ENCODE peak calls at places on chromosomes 7 and 10, in ten cellular contexts. One of them, this sample, is unnamed.

GRCh38 chr10:49418328-49418727 is 22.4 kb upstream of the DRGX start:
- DNase-seq in GM13976: no peak
- DNase-seq in MM.1S: no peak
- DNase-seq in right lobe of liver: no peak
- DNase-seq in psoas muscle: no peak
- DNase-seq in brain microvascular endothelial cell: no peak
- DNase-seq in Panc1: no peak
- DNase-seq in spleen: no peak
- DNase-seq in stomach: no peak
- DNase-seq in adrenal gland: no peak
- DNase-seq in this sample: no peak

GRCh38 chr7:148337566-148337965 is 253.0 kb upstream of the C7orf33 start:
- DNase-seq in MM.1S: no peak
- DNase-seq in right lobe of liver: no peak
- DNase-seq in brain microvascular endothelial cell: no peak
- DNase-seq in spleen: no peak
- DNase-seq in GM13976: no peak
- DNase-seq in stomach: no peak
- DNase-seq in Panc1: no peak
- DNase-seq in psoas muscle: no peak
- DNase-seq in adrenal gland: no peak
- DNase-seq in this sample: no peak

GRCh38 chr7:55127622-55128081 is 108.8 kb downstream of the EGFR start:
- DNase-seq in MM.1S: no peak
- DNase-seq in Panc1: no peak
- DNase-seq in stomach: no peak
- DNase-seq in right lobe of liver: no peak
- DNase-seq in adrenal gland: no peak
- DNase-seq in spleen: no peak
- DNase-seq in GM13976: no peak
- DNase-seq in psoas muscle: no peak
- DNase-seq in brain microvascular endothelial cell: peak; percentile 83
- DNase-seq in this sample: peak; percentile 78

GRCh38 chr7:134932707-134933370 is 53.5 kb upstream of the AGBL3 start:
- DNase-seq in right lobe of liver: no peak
- DNase-seq in MM.1S: peak; percentile 50
- DNase-seq in spleen: no peak
- DNase-seq in psoas muscle: no peak
- DNase-seq in adrenal gland: no peak
- DNase-seq in Panc1: no peak
- DNase-seq in brain microvascular endothelial cell: peak; percentile 92
- DNase-seq in stomach: no peak
- DNase-seq in GM13976: no peak
- DNase-seq in this sample: no peak

GRCh38 chr10:9096288-9096687 is 1041.8 kb downstream of the GATA3 start:
- DNase-seq in psoas muscle: no peak
- DNase-seq in GM13976: no peak
- DNase-seq in spleen: no peak
- DNase-seq in stomach: no peak
- DNase-seq in adrenal gland: no peak
- DNase-seq in brain microvascular endothelial cell: no peak
- DNase-seq in Panc1: no peak
- DNase-seq in MM.1S: no peak
- DNase-seq in right lobe of liver: no peak
- DNase-seq in this sample: no peak

GRCh38 chr7:128974241-128974934 is 36.7 kb downstream of the IRF5 start:
- DNase-seq in spleen: no peak
- DNase-seq in adrenal gland: no peak
- DNase-seq in brain microvascular endothelial cell: peak; percentile 44
- DNase-seq in stomach: no peak
- DNase-seq in Panc1: no peak
- DNase-seq in GM13976: no peak
- DNase-seq in right lobe of liver: no peak
- DNase-seq in MM.1S: no peak
- DNase-seq in psoas muscle: no peak
- DNase-seq in this sample: no peak

GRCh38 chr7:92058040-92058439 is 76.2 kb downstream of the CYP51A1 start:
- DNase-seq in adrenal gland: no peak
- DNase-seq in stomach: no peak
- DNase-seq in MM.1S: peak; percentile 29
- DNase-seq in spleen: no peak
- DNase-seq in brain microvascular endothelial cell: no peak
- DNase-seq in Panc1: no peak
- DNase-seq in psoas muscle: no peak
- DNase-seq in GM13976: no peak
- DNase-seq in right lobe of liver: no peak
- DNase-seq in this sample: no peak

GRCh38 chr10:109205929-109206585 is 717.3 kb downstream of the XPNPEP1 start:
- DNase-seq in stomach: no peak
- DNase-seq in GM13976: no peak
- DNase-seq in right lobe of liver: no peak
- DNase-seq in adrenal gland: no peak
- DNase-seq in MM.1S: no peak
- DNase-seq in psoas muscle: no peak
- DNase-seq in spleen: no peak
- DNase-seq in brain microvascular endothelial cell: peak; percentile 58
- DNase-seq in Panc1: peak; percentile 13
- DNase-seq in this sample: no peak

GRCh38 chr7:158479680-158480025 is 108.0 kb downstream of the PTPRN2 start:
- DNase-seq in right lobe of liver: no peak
- DNase-seq in Panc1: no peak
- DNase-seq in GM13976: no peak
- DNase-seq in psoas muscle: no peak
- DNase-seq in adrenal gland: no peak
- DNase-seq in spleen: no peak
- DNase-seq in brain microvascular endothelial cell: no peak
- DNase-seq in MM.1S: no peak
- DNase-seq in stomach: no peak
- DNase-seq in this sample: no peak

GRCh38 chr7:27774717-27775328 is 34.9 kb downstream of the TAX1BP1 start:
- DNase-seq in MM.1S: no peak
- DNase-seq in right lobe of liver: no peak
- DNase-seq in Panc1: peak; percentile 13
- DNase-seq in psoas muscle: no peak
- DNase-seq in adrenal gland: no peak
- DNase-seq in spleen: no peak
- DNase-seq in stomach: no peak
- DNase-seq in brain microvascular endothelial cell: peak; percentile 21
- DNase-seq in GM13976: no peak
- DNase-seq in this sample: peak; percentile 48

GRCh38 chr10:129020621-129021020 is 446.4 kb upstream of the MGMT start:
- DNase-seq in Panc1: no peak
- DNase-seq in psoas muscle: no peak
- DNase-seq in adrenal gland: no peak
- DNase-seq in brain microvascular endothelial cell: no peak
- DNase-seq in GM13976: no peak
- DNase-seq in spleen: no peak
- DNase-seq in MM.1S: no peak
- DNase-seq in stomach: no peak
- DNase-seq in right lobe of liver: no peak
- DNase-seq in this sample: no peak

GRCh38 chr10:129028425-129028824 is 438.6 kb upstream of the MGMT start:
- DNase-seq in spleen: no peak
- DNase-seq in psoas muscle: no peak
- DNase-seq in adrenal gland: no peak
- DNase-seq in MM.1S: peak; percentile 96
- DNase-seq in GM13976: no peak
- DNase-seq in stomach: no peak
- DNase-seq in right lobe of liver: no peak
- DNase-seq in brain microvascular endothelial cell: no peak
- DNase-seq in Panc1: no peak
- DNase-seq in this sample: no peak

GRCh38 chr10:129021597-129022304 is 445.3 kb upstream of the MGMT start:
- DNase-seq in GM13976: no peak
- DNase-seq in spleen: peak; percentile 63
- DNase-seq in adrenal gland: no peak
- DNase-seq in MM.1S: no peak
- DNase-seq in psoas muscle: no peak
- DNase-seq in brain microvascular endothelial cell: no peak
- DNase-seq in stomach: no peak
- DNase-seq in right lobe of liver: no peak
- DNase-seq in Panc1: no peak
- DNase-seq in this sample: no peak

GRCh38 chr10:129023057-129023456 is 444.0 kb upstream of the MGMT start:
- DNase-seq in right lobe of liver: no peak
- DNase-seq in stomach: no peak
- DNase-seq in MM.1S: no peak
- DNase-seq in GM13976: no peak
- DNase-seq in Panc1: no peak
- DNase-seq in brain microvascular endothelial cell: no peak
- DNase-seq in psoas muscle: peak; percentile 72
- DNase-seq in adrenal gland: peak; percentile 33
- DNase-seq in spleen: no peak
- DNase-seq in this sample: no peak

DNA sequence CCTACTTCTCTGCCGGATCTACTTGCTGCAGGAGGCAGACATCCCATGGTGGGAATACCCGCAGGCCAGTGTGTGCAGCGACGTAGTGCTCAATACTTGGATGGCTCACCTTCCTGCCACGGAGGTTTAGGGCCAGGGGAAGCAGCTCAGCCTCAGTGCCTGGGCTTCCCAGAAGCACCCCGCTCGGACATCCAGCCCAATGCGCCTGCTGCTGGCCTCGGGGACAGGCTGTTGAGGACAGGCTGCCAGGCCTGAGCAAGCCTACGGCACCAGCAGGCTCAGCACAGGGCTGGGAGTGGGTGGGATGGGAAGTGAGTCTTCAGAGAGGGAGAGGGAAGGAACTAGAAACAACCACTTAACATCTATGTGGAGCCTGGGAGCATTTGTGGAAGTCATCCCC is 441.3 kb upstream of the MGMT start:
- DNase-seq in adrenal gland: no peak
- DNase-seq in brain microvascular endothelial cell: no peak
- DNase-seq in spleen: peak; percentile 63
- DNase-seq in Panc1: no peak
- DNase-seq in stomach: no peak
- DNase-seq in psoas muscle: peak; percentile 62
- DNase-seq in right lobe of liver: no peak
- DNase-seq in GM13976: no peak
- DNase-seq in MM.1S: no peak
- DNase-seq in this sample: no peak
- TF ChIP-seq CTCF in adrenal gland: no peak
- TF ChIP-seq CTCF in brain microvascular endothelial cell: no peak
- TF ChIP-seq CTCF in spleen: no peak
- TF ChIP-seq CTCF in Panc1: no peak
- TF ChIP-seq CTCF in stomach: no peak
- TF ChIP-seq CTCF in psoas muscle: no peak
- TF ChIP-seq CTCF in right lobe of liver: no peak
- TF ChIP-seq CTCF in GM13976: no peak
- TF ChIP-seq CTCF in MM.1S: no peak
- TF ChIP-seq CTCF in this sample: no peak

DNA sequence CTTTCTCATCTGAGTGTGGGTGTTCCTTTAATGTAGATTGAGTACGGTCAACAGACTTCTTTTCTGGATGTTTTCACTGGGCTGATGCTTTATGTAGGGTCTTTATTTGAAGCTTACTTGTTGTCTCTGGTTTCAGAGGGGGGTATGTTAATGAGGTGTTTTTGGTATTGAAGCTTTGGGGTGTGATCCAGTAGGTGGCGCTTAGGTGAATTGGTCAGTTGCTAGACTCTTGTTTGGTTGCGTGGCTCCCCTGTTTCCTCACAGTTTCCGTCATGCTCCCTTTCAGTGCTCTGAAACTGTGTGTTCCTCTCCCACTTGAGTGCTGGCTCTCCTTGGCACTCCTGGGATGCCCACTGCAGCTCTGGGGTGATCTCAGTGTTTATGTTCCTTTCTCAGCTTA is 80.8 kb downstream of the FANK1 start:
- DNase-seq in brain microvascular endothelial cell: no peak
- DNase-seq in psoas muscle: no peak
- DNase-seq in GM13976: no peak
- DNase-seq in adrenal gland: no peak
- DNase-seq in MM.1S: no peak
- DNase-seq in right lobe of liver: no peak
- DNase-seq in stomach: no peak
- DNase-seq in spleen: no peak
- DNase-seq in Panc1: no peak
- DNase-seq in this sample: peak; percentile 24
- TF ChIP-seq CTCF in brain microvascular endothelial cell: peak; percentile 41
- TF ChIP-seq CTCF in psoas muscle: no peak
- TF ChIP-seq CTCF in GM13976: no peak
- TF ChIP-seq CTCF in adrenal gland: no peak
- TF ChIP-seq CTCF in MM.1S: no peak
- TF ChIP-seq CTCF in right lobe of liver: peak; percentile 14
- TF ChIP-seq CTCF in stomach: no peak
- TF ChIP-seq CTCF in spleen: no peak
- TF ChIP-seq CTCF in Panc1: peak; percentile 67
- TF ChIP-seq CTCF in this sample: no peak

GRCh38 chr10:22438714-22439113 is 93.4 kb downstream of the SPAG6 start:
- DNase-seq in psoas muscle: no peak
- DNase-seq in brain microvascular endothelial cell: no peak
- DNase-seq in spleen: no peak
- DNase-seq in GM13976: no peak
- DNase-seq in right lobe of liver: no peak
- DNase-seq in Panc1: no peak
- DNase-seq in MM.1S: no peak
- DNase-seq in stomach: no peak
- DNase-seq in adrenal gland: no peak
- DNase-seq in this sample: no peak

GRCh38 chr10:22436526-22436892 is 91.2 kb downstream of the SPAG6 start:
- DNase-seq in MM.1S: no peak
- DNase-seq in spleen: no peak
- DNase-seq in brain microvascular endothelial cell: no peak
- DNase-seq in GM13976: no peak
- DNase-seq in Panc1: no peak
- DNase-seq in right lobe of liver: no peak
- DNase-seq in stomach: no peak
- DNase-seq in adrenal gland: no peak
- DNase-seq in psoas muscle: no peak
- DNase-seq in this sample: no peak

GRCh38 chr10:22435650-22436049 is 90.4 kb downstream of the SPAG6 start:
- DNase-seq in spleen: peak; percentile 78
- DNase-seq in Panc1: no peak
- DNase-seq in adrenal gland: no peak
- DNase-seq in GM13976: no peak
- DNase-seq in MM.1S: no peak
- DNase-seq in brain microvascular endothelial cell: no peak
- DNase-seq in right lobe of liver: no peak
- DNase-seq in psoas muscle: no peak
- DNase-seq in stomach: no peak
- DNase-seq in this sample: no peak

GRCh38 chr10:22437620-22438588 is 92.6 kb downstream of the SPAG6 start:
- DNase-seq in MM.1S: peak; percentile 7
- DNase-seq in brain microvascular endothelial cell: no peak
- DNase-seq in Panc1: no peak
- DNase-seq in stomach: peak; percentile 30
- DNase-seq in adrenal gland: no peak
- DNase-seq in GM13976: peak; percentile 52
- DNase-seq in psoas muscle: no peak
- DNase-seq in right lobe of liver: no peak
- DNase-seq in spleen: no peak
- DNase-seq in this sample: no peak

GRCh38 chr10:22436893-22437619 is 91.8 kb downstream of the SPAG6 start:
- DNase-seq in psoas muscle: peak; percentile 94
- DNase-seq in MM.1S: peak; percentile 91
- DNase-seq in adrenal gland: peak; percentile 83
- DNase-seq in brain microvascular endothelial cell: peak; percentile 84
- DNase-seq in right lobe of liver: peak; percentile 89
- DNase-seq in GM13976: peak; percentile 84
- DNase-seq in Panc1: no peak
- DNase-seq in stomach: peak; percentile 91
- DNase-seq in spleen: peak; percentile 99
- DNase-seq in this sample: peak; percentile 67
- TF ChIP-seq CTCF in psoas muscle: no peak
- TF ChIP-seq CTCF in MM.1S: peak; percentile 5
- TF ChIP-seq CTCF in adrenal gland: no peak
- TF ChIP-seq CTCF in brain microvascular endothelial cell: no peak
- TF ChIP-seq CTCF in right lobe of liver: peak; percentile 5
- TF ChIP-seq CTCF in GM13976: no peak
- TF ChIP-seq CTCF in Panc1: no peak
- TF ChIP-seq CTCF in stomach: no peak
- TF ChIP-seq CTCF in spleen: no peak
- TF ChIP-seq CTCF in this sample: no peak

GRCh38 chr7:37089972-37090371 is 358.7 kb downstream of the ELMO1 start:
- DNase-seq in spleen: no peak
- DNase-seq in psoas muscle: no peak
- DNase-seq in adrenal gland: no peak
- DNase-seq in Panc1: no peak
- DNase-seq in GM13976: no peak
- DNase-seq in brain microvascular endothelial cell: no peak
- DNase-seq in stomach: no peak
- DNase-seq in right lobe of liver: no peak
- DNase-seq in MM.1S: no peak
- DNase-seq in this sample: peak; percentile 59
- TF ChIP-seq CTCF in spleen: no peak
- TF ChIP-seq CTCF in psoas muscle: no peak
- TF ChIP-seq CTCF in adrenal gland: no peak
- TF ChIP-seq CTCF in Panc1: no peak
- TF ChIP-seq CTCF in GM13976: no peak
- TF ChIP-seq CTCF in brain microvascular endothelial cell: no peak
- TF ChIP-seq CTCF in stomach: no peak
- TF ChIP-seq CTCF in right lobe of liver: no peak
- TF ChIP-seq CTCF in MM.1S: no peak
- TF ChIP-seq CTCF in this sample: no peak

This sample was measured in MCF 10A.